ENCODE peak calls at places on chromosome 21, in five cellular contexts. D, T, Y, P and F are unnamed samples.

GRCh38 chr21:46196733-46197132 is 12.5 kb upstream of the SPATC1L start:
- ATAC-seq in P (no peak), Y (no peak), T (no peak), D (no peak), F (no peak)

GRCh38 chr21:29406385-29406784 is 107.7 kb downstream of the BACH1 start:
- ATAC-seq in D (no peak), Y (no peak), T (no peak), P (no peak), F (no peak)

GRCh38 chr21:33059319-33059894 is 10.5 kb upstream of the OLIG1 start:
- ATAC-seq in P (no peak), T (no peak), Y (no peak), D (peak; percentile 33), F (no peak)

GRCh38 chr21:39595465-39595864 is 17.3 kb upstream of the B3GALT5 start:
- ATAC-seq in T (no peak), Y (no peak), P (no peak), D (no peak), F (no peak)

GRCh38 chr21:44755227-44755626 is 43.9 kb upstream of the TSPEAR start:
- ATAC-seq in T (no peak), Y (no peak), P (no peak), D (no peak), F (no peak)

GRCh38 chr21:37001446-37001845 is 5.1 kb upstream of the RIPPLY3 start:
- ATAC-seq in P (no peak), D (no peak), Y (no peak), T (no peak), F (no peak)

GRCh38 chr21:33202464-33203363 is 27.0 kb upstream of the IFNAR2 start:
- ATAC-seq in P (no peak), T (no peak), D (no peak), Y (no peak), F (no peak)

GRCh38 chr21:25913488-25913887 is 178.7 kb downstream of the GABPA start:
- ATAC-seq in T (no peak), D (no peak), Y (no peak), P (no peak), F (peak; percentile 73)

GRCh38 chr21:27212444-27212843 is 245.6 kb upstream of the ADAMTS5 start:
- ATAC-seq in Y (no peak), T (no peak), D (no peak), P (no peak), F (no peak)

GRCh38 chr21:45727390-45727789 is 83.9 kb downstream of the PCBP3 start:
- ATAC-seq in P (no peak), D (peak; percentile 40), T (no peak), Y (no peak), F (no peak)

GRCh38 chr21:26546698-26547097 is 26.4 kb downstream of the CYYR1 start:
- ATAC-seq in D (no peak), Y (no peak), T (no peak), P (no peak), F (no peak)

GRCh38 chr21:35206141-35207125 is 157.3 kb upstream of the RUNX1 start:
- ATAC-seq in D (no peak), P (peak; percentile 67), T (no peak), Y (no peak), F (peak; percentile 58)

GRCh38 chr21:26845066-26845749 is at the start of gene ADAMTS1:
- ATAC-seq in P (no peak), Y (peak; percentile 63), T (peak; percentile 42), D (peak; percentile 44), F (no peak)

GRCh38 chr21:38721055-38721454 is 84.7 kb upstream of the ETS2 start:
- ATAC-seq in D (no peak), T (no peak), Y (no peak), P (no peak), F (no peak)

GRCh38 chr21:26945916-26946315 is 21.0 kb downstream of the ADAMTS5 start:
- ATAC-seq in T (no peak), D (no peak), Y (no peak), P (no peak), F (no peak)